ENCODE peak calls at places on chromosomes 2 and 18, in four cellular contexts. F, T, I and D are unnamed samples.

GRCh38 chr2:223889133-223889769 is 51.9 kb upstream of the AP1S3 start:
- DNase-seq in F (no peak), T (no peak), I (no peak), D (peak; percentile 6)

GRCh38 chr2:218559021-218559420 is 9.1 kb downstream of the USP37 start:
- DNase-seq in F (no peak), T (no peak), I (no peak), D (no peak)

GRCh38 chr2:220815698-220816097 is 756.4 kb downstream of the EPHA4 start:
- DNase-seq in F (no peak), T (no peak), I (no peak), D (no peak)

GRCh38 chr2:224650815-224651439 is 65.2 kb downstream of the CCDC195 start:
- DNase-seq in F (peak; percentile 47), T (no peak), I (peak; percentile 30), D (peak; percentile 74)

GRCh38 chr2:142863485-142863921 is 14.0 kb upstream of the KYNU start:
- DNase-seq in F (peak; percentile 17), T (no peak), I (no peak), D (peak; percentile 5)

GRCh38 chr2:113124984-113125855 is 2.2 kb upstream of the IL1RN start:
- DNase-seq in F (peak; percentile 52), T (no peak), I (no peak), D (no peak)

GRCh38 chr2:11833601-11834000 is 87.2 kb downstream of the LPIN1 start:
- DNase-seq in F (peak; percentile 64), T (no peak), I (no peak), D (peak; percentile 15)

GRCh38 chr2:70931376-70932000 is 4.2 kb upstream of the ATP6V1B1 start:
- DNase-seq in F (no peak), T (peak; percentile 43), I (no peak), D (no peak)

GRCh38 chr2:36352024-36352398 is 3.6 kb upstream of the CRIM1 start:
- DNase-seq in F (peak; percentile 53), T (peak; percentile 36), I (peak; percentile 39), D (peak; percentile 77)

GRCh38 chr2:53252115-53252514 is 515.5 kb upstream of the CHAC2 start:
- DNase-seq in F (no peak), T (no peak), I (no peak), D (no peak)

GRCh38 chr18:49100226-49100968 is 149.6 kb upstream of the SMAD7 start:
- DNase-seq in F (peak; percentile 8), T (no peak), I (no peak), D (no peak)

GRCh38 chr2:179963626-179964025 is 43.5 kb downstream of the CWC22 start:
- DNase-seq in F (peak; percentile 36), T (no peak), I (no peak), D (no peak)

GRCh38 chr2:207163815-207164747 is 1.7 kb downstream of the KLF7 start:
- DNase-seq in F (peak; percentile 45), T (no peak), I (peak; percentile 14), D (peak; percentile 81)

GRCh38 chr18:38369772-38370690 is 804.4 kb upstream of the CELF4 start:
- DNase-seq in F (no peak), T (no peak), I (no peak), D (no peak)

GRCh38 chr2:203685081-203685621 is 21.3 kb upstream of the CD28 start:
- DNase-seq in F (peak; percentile 88), T (no peak), I (no peak), D (peak; percentile 94)

GRCh38 chr2:144624451-144624850 is 104.5 kb upstream of the ZEB2 start:
- DNase-seq in F (no peak), T (no peak), I (no peak), D (no peak)

GRCh38 chr18:75854174-75854573 is 426.7 kb upstream of the SMIM21 start:
- DNase-seq in F (no peak), T (peak; percentile 55), I (no peak), D (no peak)

GRCh38 chr2:55133467-55134315 is 83.4 kb upstream of the RTN4 start:
- DNase-seq in F (no peak), T (peak; percentile 86), I (peak; percentile 42), D (peak; percentile 76)

GRCh38 chr2:191178066-191178701 is 27.4 kb upstream of the STAT4 start:
- DNase-seq in F (no peak), T (no peak), I (no peak), D (no peak)

GRCh38 chr2:237324446-237325236 is 89.3 kb downstream of the COL6A3 start:
- DNase-seq in F (no peak), T (no peak), I (no peak), D (no peak)

GRCh38 chr18:54961868-54962267 is 2.6 kb upstream of the CCDC68 start:
- DNase-seq in F (no peak), T (no peak), I (no peak), D (no peak)

GRCh38 chr2:17719562-17720371 is 33.8 kb downstream of the SMC6 start:
- DNase-seq in F (peak; percentile 4), T (no peak), I (no peak), D (peak; percentile 60)

GRCh38 chr2:113180131-113180946 is 6.6 kb downstream of the PSD4 start:
- DNase-seq in F (no peak), T (no peak), I (no peak), D (no peak)

GRCh38 chr2:83894976-83895375 is 564.1 kb downstream of the SUCLG1 start:
- DNase-seq in F (no peak), T (no peak), I (no peak), D (no peak)

GRCh38 chr2:165203689-165204559 is at the start of gene SCN3A:
- DNase-seq in F (peak; percentile 47), T (peak; percentile 36), I (no peak), D (peak; percentile 59)